ENCODE peak calls at places on chromosomes 13 and 19, in nine cellular contexts. Y, F, S, V, A, U, T, J and R are unnamed samples.

GRCh38 chr13:37277435-37278144 is 172.1 kb upstream of the CSNK1A1L start:
- DNase-seq in Y (no peak), F (no peak), S (peak; percentile 9), V (no peak), A (no peak), U (no peak), T (no peak), J (no peak), R (no peak)

GRCh38 chr13:40094056-40094455 is 438.6 kb downstream of the COG6 start:
- DNase-seq in Y (no peak), F (no peak), S (no peak), V (peak; percentile 64), A (no peak), U (no peak), T (no peak), J (no peak), R (no peak)

GRCh38 chr19:51460164-51460992 is 2.1 kb upstream of the SIGLEC8 start:
- DNase-seq in Y (no peak), F (no peak), S (peak; percentile 45), V (no peak), A (no peak), U (no peak), T (no peak), J (peak; percentile 28), R (no peak)

GRCh38 chr13:107993239-107993948 is 221.9 kb downstream of the LIG4 start:
- DNase-seq in Y (no peak), F (no peak), S (peak; percentile 42), V (no peak), A (no peak), U (no peak), T (no peak), J (no peak), R (peak; percentile 49)

GRCh38 chr19:57171551-57172081 is 4.3 kb upstream of the DUXA start:
- DNase-seq in Y (no peak), F (no peak), S (no peak), V (peak; percentile 22), A (no peak), U (peak; percentile 19), T (peak; percentile 73), J (peak; percentile 9), R (no peak)

GRCh38 chr13:41384749-41385503 is 72.4 kb upstream of the RGCC start:
- DNase-seq in Y (no peak), F (no peak), S (no peak), V (no peak), A (no peak), U (no peak), T (no peak), J (peak; percentile 23), R (no peak)

GRCh38 chr19:44782729-44783128 is 5.0 kb downstream of the CBLC start:
- DNase-seq in Y (no peak), F (no peak), S (no peak), V (no peak), A (no peak), U (no peak), T (no peak), J (no peak), R (no peak)

GRCh38 chr19:10389863-10390262 is 9.5 kb upstream of the TYK2 start:
- DNase-seq in Y (peak; percentile 25), F (no peak), S (no peak), V (no peak), A (no peak), U (peak; percentile 30), T (no peak), J (no peak), R (no peak)

GRCh38 chr19:8185343-8186068 is 23.7 kb upstream of the CERS4 start:
- DNase-seq in Y (no peak), F (no peak), S (no peak), V (no peak), A (no peak), U (no peak), T (no peak), J (no peak), R (no peak)

GRCh38 chr19:30696514-30696913 is 324.3 kb downstream of the ZNF536 start:
- DNase-seq in Y (no peak), F (no peak), S (peak; percentile 42), V (no peak), A (no peak), U (no peak), T (no peak), J (no peak), R (no peak)

GRCh38 chr19:18251587-18252369 is 22.5 kb downstream of the IQCN start:
- DNase-seq in Y (peak; percentile 82), F (peak; percentile 81), S (peak; percentile 72), V (peak; percentile 57), A (no peak), U (peak; percentile 85), T (peak; percentile 46), J (peak; percentile 70), R (no peak)

GRCh38 chr13:98755116-98755515 is 2.6 kb upstream of the SLC15A1 start:
- DNase-seq in Y (no peak), F (no peak), S (no peak), V (no peak), A (no peak), U (no peak), T (no peak), J (no peak), R (no peak)

GRCh38 chr13:91133941-91134772 is 213.3 kb upstream of the MIR17HG start:
- DNase-seq in Y (peak; percentile 62), F (no peak), S (peak; percentile 61), V (peak; percentile 49), A (no peak), U (peak; percentile 46), T (no peak), J (peak; percentile 79), R (peak; percentile 6)

GRCh38 chr19:3027292-3027691 is 1.8 kb downstream of the TLE2 start:
- DNase-seq in Y (no peak), F (no peak), S (no peak), V (no peak), A (no peak), U (no peak), T (no peak), J (no peak), R (no peak)

GRCh38 chr13:59086147-59086546 is 1077.6 kb downstream of the DIAPH3 start:
- DNase-seq in Y (no peak), F (no peak), S (peak; percentile 96), V (peak; percentile 31), A (no peak), U (no peak), T (no peak), J (peak; percentile 1), R (no peak)

GRCh38 chr13:28576037-28576436 is 81.1 kb upstream of the FLT1 start:
- DNase-seq in Y (peak; percentile 15), F (no peak), S (no peak), V (no peak), A (no peak), U (no peak), T (no peak), J (no peak), R (no peak)

GRCh38 chr13:113765241-113765910 is 6.3 kb downstream of the TMEM255B start:
- DNase-seq in Y (no peak), F (no peak), S (no peak), V (no peak), A (no peak), U (no peak), T (no peak), J (no peak), R (no peak)

GRCh38 chr13:101283782-101284181 is 132.5 kb downstream of the NALCN start:
- DNase-seq in Y (no peak), F (no peak), S (no peak), V (peak; percentile 53), A (no peak), U (no peak), T (no peak), J (no peak), R (no peak)

GRCh38 chr19:5352229-5352763 is 11.7 kb upstream of the PTPRS start:
- DNase-seq in Y (no peak), F (no peak), S (no peak), V (peak; percentile 66), A (no peak), U (no peak), T (no peak), J (no peak), R (no peak)

GRCh38 chr19:45952691-45953505 is 20.8 kb downstream of the NOVA2 start:
- DNase-seq in Y (no peak), F (peak; percentile 65), S (peak; percentile 58), V (peak; percentile 54), A (no peak), U (peak; percentile 35), T (no peak), J (peak; percentile 62), R (no peak)

GRCh38 chr19:44749318-44749717 is 810 bp downstream of the BCL3 start:
- DNase-seq in Y (no peak), F (no peak), S (no peak), V (no peak), A (no peak), U (no peak), T (no peak), J (no peak), R (no peak)

GRCh38 chr13:46165485-46166220 is 16.3 kb downstream of the LCP1 start:
- DNase-seq in Y (no peak), F (no peak), S (peak; percentile 85), V (peak; percentile 71), A (no peak), U (peak; percentile 66), T (no peak), J (no peak), R (no peak)